ENCODE peak calls at places on chromosome 2, in five cellular contexts. One of them, this sample, is unnamed.

GRCh38 chr2:74423226-74424095 is 1.9 kb downstream of the WDR54 start:
- DNase-seq in HCT116: no peak
- DNase-seq in IMR-90: no peak
- DNase-seq in H9: no peak
- DNase-seq in neuronal stem cell: no peak
- DNase-seq in this sample: no peak

GRCh38 chr2:176110975-176111663 is 4.0 kb downstream of the HOXD11 start:
- DNase-seq in HCT116: no peak
- DNase-seq in IMR-90: peak
- DNase-seq in H9: peak
- DNase-seq in neuronal stem cell: no peak
- DNase-seq in this sample: peak

GRCh38 chr2:224836263-224836662 is 120.1 kb upstream of the CCDC195 start:
- DNase-seq in HCT116: no peak
- DNase-seq in IMR-90: peak
- DNase-seq in H9: no peak
- DNase-seq in neuronal stem cell: no peak
- DNase-seq in this sample: no peak

GRCh38 chr2:148565272-148565894 is 79.2 kb upstream of the EPC2 start:
- DNase-seq in HCT116: no peak
- DNase-seq in IMR-90: no peak
- DNase-seq in H9: no peak
- DNase-seq in neuronal stem cell: no peak
- DNase-seq in this sample: no peak

GRCh38 chr2:127526940-127527804 is 883 bp upstream of the IWS1 start:
- DNase-seq in HCT116: peak
- DNase-seq in IMR-90: no peak
- DNase-seq in H9: no peak
- DNase-seq in neuronal stem cell: peak
- DNase-seq in this sample: peak

GRCh38 chr2:163601377-163601776 is 134.4 kb downstream of the FIGN start:
- DNase-seq in HCT116: no peak
- DNase-seq in IMR-90: peak
- DNase-seq in H9: no peak
- DNase-seq in neuronal stem cell: peak
- DNase-seq in this sample: peak

GRCh38 chr2:210309546-210310233 is 5.3 kb downstream of the MYL1 start:
- DNase-seq in HCT116: no peak
- DNase-seq in IMR-90: no peak
- DNase-seq in H9: no peak
- DNase-seq in neuronal stem cell: no peak
- DNase-seq in this sample: no peak

GRCh38 chr2:15633971-15634346 is 42.3 kb downstream of the DDX1 start:
- DNase-seq in HCT116: no peak
- DNase-seq in IMR-90: no peak
- DNase-seq in H9: no peak
- DNase-seq in neuronal stem cell: no peak
- DNase-seq in this sample: no peak

GRCh38 chr2:144560254-144560653 is 40.3 kb upstream of the ZEB2 start:
- DNase-seq in HCT116: no peak
- DNase-seq in IMR-90: no peak
- DNase-seq in H9: no peak
- DNase-seq in neuronal stem cell: no peak
- DNase-seq in this sample: no peak

GRCh38 chr2:29226375-29226774 is 111.2 kb downstream of the CLIP4 start:
- DNase-seq in HCT116: no peak
- DNase-seq in IMR-90: no peak
- DNase-seq in H9: no peak
- DNase-seq in neuronal stem cell: no peak
- DNase-seq in this sample: no peak

GRCh38 chr2:52852006-52852405 is 915.6 kb upstream of the CHAC2 start:
- DNase-seq in HCT116: no peak
- DNase-seq in IMR-90: no peak
- DNase-seq in H9: no peak
- DNase-seq in neuronal stem cell: no peak
- DNase-seq in this sample: no peak

GRCh38 chr2:189022002-189022401 is 47.8 kb downstream of the COL3A1 start:
- DNase-seq in HCT116: no peak
- DNase-seq in IMR-90: peak
- DNase-seq in H9: no peak
- DNase-seq in neuronal stem cell: no peak
- DNase-seq in this sample: no peak

GRCh38 chr2:226656367-226656766 is 143.3 kb downstream of the IRS1 start:
- DNase-seq in HCT116: no peak
- DNase-seq in IMR-90: no peak
- DNase-seq in H9: no peak
- DNase-seq in neuronal stem cell: no peak
- DNase-seq in this sample: no peak

GRCh38 chr2:148568597-148568996 is 76.0 kb upstream of the EPC2 start:
- DNase-seq in HCT116: no peak
- DNase-seq in IMR-90: no peak
- DNase-seq in H9: no peak
- DNase-seq in neuronal stem cell: no peak
- DNase-seq in this sample: no peak

GRCh38 chr2:239944706-239945551 is 80.2 kb downstream of the NDUFA10 start:
- DNase-seq in HCT116: no peak
- DNase-seq in IMR-90: peak
- DNase-seq in H9: peak
- DNase-seq in neuronal stem cell: no peak
- DNase-seq in this sample: no peak

GRCh38 chr2:23859983-23860382 is 66.9 kb downstream of the ATAD2B start:
- DNase-seq in HCT116: no peak
- DNase-seq in IMR-90: peak
- DNase-seq in H9: no peak
- DNase-seq in neuronal stem cell: no peak
- DNase-seq in this sample: peak

GRCh38 chr2:40317756-40318155 is 134.1 kb downstream of the SLC8A1 start:
- DNase-seq in HCT116: no peak
- DNase-seq in IMR-90: no peak
- DNase-seq in H9: no peak
- DNase-seq in neuronal stem cell: no peak
- DNase-seq in this sample: no peak

GRCh38 chr2:224085246-224085645 is 46.2 kb upstream of the SERPINE2 start:
- DNase-seq in HCT116: peak
- DNase-seq in IMR-90: peak
- DNase-seq in H9: no peak
- DNase-seq in neuronal stem cell: no peak
- DNase-seq in this sample: no peak

GRCh38 chr2:73823416-73823815 is 5.3 kb upstream of the STAMBP start:
- DNase-seq in HCT116: no peak
- DNase-seq in IMR-90: no peak
- DNase-seq in H9: no peak
- DNase-seq in neuronal stem cell: no peak
- DNase-seq in this sample: no peak

GRCh38 chr2:38671303-38671702 is 5.4 kb downstream of the GALM start:
- DNase-seq in HCT116: no peak
- DNase-seq in IMR-90: no peak
- DNase-seq in H9: peak
- DNase-seq in neuronal stem cell: no peak
- DNase-seq in this sample: no peak

GRCh38 chr2:20852670-20853069 is 29.8 kb upstream of the LDAH start:
- DNase-seq in HCT116: no peak
- DNase-seq in IMR-90: no peak
- DNase-seq in H9: no peak
- DNase-seq in neuronal stem cell: no peak
- DNase-seq in this sample: no peak

GRCh38 chr2:1927896-1928568 is 183.7 kb upstream of the PXDN start:
- DNase-seq in HCT116: no peak
- DNase-seq in IMR-90: no peak
- DNase-seq in H9: no peak
- DNase-seq in neuronal stem cell: no peak
- DNase-seq in this sample: no peak

GRCh38 chr2:218028189-218028495 is 25.3 kb upstream of the TNS1 start:
- DNase-seq in HCT116: no peak
- DNase-seq in IMR-90: no peak
- DNase-seq in H9: peak
- DNase-seq in neuronal stem cell: no peak
- DNase-seq in this sample: no peak

GRCh38 chr2:179703702-179704101 is 157.7 kb downstream of the ZNF385B start:
- DNase-seq in HCT116: no peak
- DNase-seq in IMR-90: no peak
- DNase-seq in H9: no peak
- DNase-seq in neuronal stem cell: no peak
- DNase-seq in this sample: no peak

GRCh38 chr2:100745630-100746029 is 74.3 kb upstream of the NPAS2 start:
- DNase-seq in HCT116: no peak
- DNase-seq in IMR-90: no peak
- DNase-seq in H9: no peak
- DNase-seq in neuronal stem cell: no peak
- DNase-seq in this sample: no peak

GRCh38 chr2:24049485-24050021 is at the start of gene FKBP1B:
- DNase-seq in HCT116: peak
- DNase-seq in IMR-90: peak
- DNase-seq in H9: peak
- DNase-seq in neuronal stem cell: peak
- DNase-seq in this sample: peak

GRCh38 chr2:203431391-203432185 is 103.4 kb downstream of the ABI2 start:
- DNase-seq in HCT116: no peak
- DNase-seq in IMR-90: peak
- DNase-seq in H9: no peak
- DNase-seq in neuronal stem cell: no peak
- DNase-seq in this sample: no peak

GRCh38 chr2:157787364-157787938 is 88.7 kb downstream of the ACVR1 start:
- DNase-seq in HCT116: no peak
- DNase-seq in IMR-90: no peak
- DNase-seq in H9: no peak
- DNase-seq in neuronal stem cell: no peak
- DNase-seq in this sample: no peak

GRCh38 chr2:235493402-235493774 is 455 bp upstream of the AGAP1 start:
- DNase-seq in HCT116: no peak
- DNase-seq in IMR-90: peak
- DNase-seq in H9: no peak
- DNase-seq in neuronal stem cell: no peak
- DNase-seq in this sample: peak

GRCh38 chr2:505931-506330 is 171.3 kb downstream of the TMEM18 start:
- DNase-seq in HCT116: no peak
- DNase-seq in IMR-90: no peak
- DNase-seq in H9: peak
- DNase-seq in neuronal stem cell: peak
- DNase-seq in this sample: no peak

GRCh38 chr2:133213651-133214050 is 354.6 kb downstream of the NCKAP5 start:
- DNase-seq in HCT116: no peak
- DNase-seq in IMR-90: peak
- DNase-seq in H9: no peak
- DNase-seq in neuronal stem cell: no peak
- DNase-seq in this sample: no peak

GRCh38 chr2:231176061-231176460 is 22.4 kb upstream of the ARMC9 start:
- DNase-seq in HCT116: no peak
- DNase-seq in IMR-90: no peak
- DNase-seq in H9: no peak
- DNase-seq in neuronal stem cell: no peak
- DNase-seq in this sample: no peak

GRCh38 chr2:36451512-36451911 is 95.9 kb downstream of the CRIM1 start:
- DNase-seq in HCT116: no peak
- DNase-seq in IMR-90: peak
- DNase-seq in H9: no peak
- DNase-seq in neuronal stem cell: no peak
- DNase-seq in this sample: no peak
- H3K9ac ChIP-seq in HCT116: no peak
- H3K9ac ChIP-seq in IMR-90: peak
- H3K9ac ChIP-seq in H9: no peak
- H3K9ac ChIP-seq in neuronal stem cell: no peak
- H3K9ac ChIP-seq in this sample: no peak

DNA sequence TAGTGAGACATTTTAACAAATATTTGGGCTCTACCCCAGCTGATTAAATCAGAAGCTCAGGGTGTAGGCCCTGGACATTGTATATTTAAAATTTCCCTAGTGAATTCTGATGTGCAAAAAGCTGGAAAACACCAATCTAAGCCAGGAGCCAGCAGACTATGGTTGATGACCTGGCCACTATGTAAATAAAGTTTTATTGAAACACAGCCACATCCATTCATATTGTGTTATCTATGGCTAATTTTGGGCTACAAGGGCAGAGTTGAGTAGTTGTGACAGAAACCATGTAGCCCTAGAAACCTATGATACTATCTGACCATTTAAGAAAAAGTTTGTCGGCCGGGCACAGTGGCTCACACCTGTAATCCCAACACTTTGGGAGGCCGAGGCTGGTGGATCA is 86.0 kb upstream of the BARD1 start:
- DNase-seq in HCT116: no peak
- DNase-seq in IMR-90: no peak
- DNase-seq in H9: no peak
- DNase-seq in neuronal stem cell: no peak
- DNase-seq in this sample: no peak
- H3K9ac ChIP-seq in HCT116: no peak
- H3K9ac ChIP-seq in IMR-90: no peak
- H3K9ac ChIP-seq in H9: no peak
- H3K9ac ChIP-seq in neuronal stem cell: no peak
- H3K9ac ChIP-seq in this sample: no peak

GRCh38 chr2:240959941-240960308 is 38.5 kb upstream of the SNED1 start:
- DNase-seq in HCT116: no peak
- DNase-seq in IMR-90: no peak
- DNase-seq in H9: peak
- DNase-seq in neuronal stem cell: no peak
- DNase-seq in this sample: no peak

GRCh38 chr2:240960963-240961876 is 37.2 kb upstream of the SNED1 start:
- DNase-seq in HCT116: no peak
- DNase-seq in IMR-90: no peak
- DNase-seq in H9: peak
- DNase-seq in neuronal stem cell: no peak
- DNase-seq in this sample: no peak

GRCh38 chr2:240959214-240959940 is 39.0 kb upstream of the SNED1 start:
- DNase-seq in HCT116: no peak
- DNase-seq in IMR-90: no peak
- DNase-seq in H9: peak
- DNase-seq in neuronal stem cell: no peak
- DNase-seq in this sample: no peak

GRCh38 chr2:240961878-240962277 is 36.5 kb upstream of the SNED1 start:
- DNase-seq in HCT116: no peak
- DNase-seq in IMR-90: no peak
- DNase-seq in H9: no peak
- DNase-seq in neuronal stem cell: no peak
- DNase-seq in this sample: no peak

GRCh38 chr2:240960309-240960962 is 38.0 kb upstream of the SNED1 start:
- DNase-seq in HCT116: no peak
- DNase-seq in IMR-90: peak
- DNase-seq in H9: peak
- DNase-seq in neuronal stem cell: no peak
- DNase-seq in this sample: no peak
- H3K9ac ChIP-seq in HCT116: no peak
- H3K9ac ChIP-seq in IMR-90: no peak
- H3K9ac ChIP-seq in H9: no peak
- H3K9ac ChIP-seq in neuronal stem cell: peak
- H3K9ac ChIP-seq in this sample: no peak

GRCh38 chr2:221571108-221571390 is 1.1 kb downstream of the EPHA4 start:
- DNase-seq in HCT116: no peak
- DNase-seq in IMR-90: peak
- DNase-seq in H9: peak
- DNase-seq in neuronal stem cell: no peak
- DNase-seq in this sample: no peak
- H3K9ac ChIP-seq in HCT116: no peak
- H3K9ac ChIP-seq in IMR-90: peak
- H3K9ac ChIP-seq in H9: no peak
- H3K9ac ChIP-seq in neuronal stem cell: peak
- H3K9ac ChIP-seq in this sample: no peak